ENCODE peak calls at places on chromosome 6, in five cellular contexts. D is ascending aorta, Q is transverse colon, F is psoas muscle, P is fibroblast of lung. C is an unnamed sample. For H3K4me1, the result is how much of the 10 kb centered on the place peaks cover.

GRCh38 chr6:125597411-125598253 is 151.8 kb upstream of the HEY2 start:
- DNase-seq in D (no peak), F (peak), P (no peak), Q (peak), C (peak)

GRCh38 chr6:38882157-38882556 is 166.4 kb upstream of the GLP1R start:
- DNase-seq in F (no peak), D (no peak), P (no peak), Q (no peak), C (no peak)

GRCh38 chr6:125810435-125810834 is 19.7 kb downstream of the NCOA7 start:
- DNase-seq in Q (no peak), P (no peak), D (no peak), F (no peak), C (no peak)

GRCh38 chr6:10759312-10759839 is 11.8 kb downstream of the TMEM14B start:
- DNase-seq in Q (no peak), D (no peak), F (no peak), P (peak), C (no peak)

GRCh38 chr6:138572200-138572875 is 73.0 kb upstream of the NHSL1 start:
- DNase-seq in Q (peak), D (no peak), P (peak), F (no peak), C (peak)

GRCh38 chr6:133339543-133340384 is 98.6 kb downstream of the EYA4 start:
- DNase-seq in P (no peak), F (no peak), D (no peak), Q (no peak), C (no peak)

GRCh38 chr6:63272397-63272796 is 47.4 kb downstream of the LGSN start:
- DNase-seq in Q (no peak), D (no peak), F (no peak), P (peak), C (no peak)

GRCh38 chr6:85450578-85450884 is 648 bp downstream of the NT5E start:
- DNase-seq in Q (no peak), F (no peak), D (no peak), P (peak), C (no peak)

GRCh38 chr6:75065524-75065923 is 140.3 kb downstream of the COL12A1 start:
- DNase-seq in F (no peak), D (no peak), P (peak), Q (no peak), C (no peak)

GRCh38 chr6:150883521-150883920 is 18.0 kb downstream of the MTHFD1L start:
- DNase-seq in P (no peak), D (no peak), F (no peak), Q (no peak), C (no peak)

GRCh38 chr6:71404145-71404966 is 115.7 kb downstream of the OGFRL1 start:
- DNase-seq in P (peak), Q (no peak), F (no peak), D (no peak), C (no peak)

GRCh38 chr6:33091957-33092356 is 16.2 kb downstream of the HLA-DPB1 start:
- DNase-seq in Q (peak), D (no peak), F (no peak), P (no peak), C (peak)

GRCh38 chr6:168537485-168537884 is 96.5 kb downstream of the SMOC2 start:
- DNase-seq in P (no peak), D (no peak), Q (no peak), F (no peak), C (no peak)

GRCh38 chr6:168542301-168542700 is 101.3 kb downstream of the SMOC2 start:
- DNase-seq in F (no peak), D (no peak), P (no peak), Q (no peak), C (peak)

GRCh38 chr6:168541307-168541706 is 100.3 kb downstream of the SMOC2 start:
- DNase-seq in D (no peak), Q (no peak), P (no peak), F (no peak), C (no peak)

GRCh38 chr6:168538892-168539811 is 98.2 kb downstream of the SMOC2 start:
- DNase-seq in P (no peak), Q (no peak), D (no peak), F (no peak), C (no peak)

GRCh38 chr6:168540713-168541291 is 99.8 kb downstream of the SMOC2 start:
- DNase-seq in F (no peak), Q (no peak), P (no peak), D (no peak), C (no peak)
- TF ChIP-seq CTCF in F (no peak), Q (no peak), P (no peak), D (no peak), C (no peak)

GRCh38 chr6:31680226-31680840 is 534 bp downstream of the LY6G5C start:
- DNase-seq in Q (no peak), F (no peak), D (no peak), P (no peak), C (no peak)

GRCh38 chr6:31676322-31676903 is 4.5 kb downstream of the LY6G5C start:
- DNase-seq in F (no peak), Q (no peak), P (no peak), D (no peak), C (no peak)

GRCh38 chr6:31677955-31678354 is 2.9 kb downstream of the LY6G5C start:
- DNase-seq in D (no peak), Q (no peak), P (no peak), F (no peak), C (no peak)

GRCh38 chr6:31680841-31681671 is at the start of gene LY6G5C:
- DNase-seq in F (peak), P (peak), D (peak), Q (peak), C (peak)

DNA sequence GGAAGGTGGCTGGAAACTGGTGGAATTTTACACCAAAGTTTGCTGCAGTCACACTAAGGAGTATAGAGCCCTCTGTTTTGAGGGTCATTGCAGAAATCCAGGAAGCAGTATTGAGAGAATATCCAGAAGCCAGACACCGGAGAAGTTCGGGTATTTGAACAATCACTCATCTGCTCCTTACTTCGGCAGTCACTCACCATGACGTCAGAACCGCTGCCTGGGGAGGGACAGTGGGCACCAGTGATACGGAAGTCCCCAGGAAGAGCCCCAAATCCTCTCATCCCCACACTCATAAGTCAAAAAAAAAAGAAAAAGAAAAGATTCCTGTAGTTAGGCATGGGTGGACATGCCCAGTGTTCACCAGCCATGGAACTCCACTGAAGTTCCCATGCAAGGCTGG is 4.0 kb downstream of the LY6G5C start:
- DNase-seq in Q (no peak), D (no peak), F (no peak), P (no peak), C (no peak)
- H3K4me1 ChIP-seq in Q (under half), D (under half), F (under half), P (under half), C (under half)

GRCh38 chr6:161104966-161105365 is 113.4 kb downstream of the MAP3K4 start:
- DNase-seq in D (no peak), P (peak), Q (no peak), F (no peak), C (no peak)

GRCh38 chr6:161105408-161105807 is 113.8 kb downstream of the MAP3K4 start:
- DNase-seq in P (no peak), F (no peak), Q (no peak), D (no peak), C (no peak)

GRCh38 chr6:161100072-161100471 is 108.5 kb downstream of the MAP3K4 start:
- DNase-seq in D (no peak), Q (no peak), F (no peak), P (no peak), C (no peak)

GRCh38 chr6:161103475-161103874 is 111.9 kb downstream of the MAP3K4 start:
- DNase-seq in Q (no peak), D (no peak), F (no peak), P (no peak), C (no peak)

GRCh38 chr6:161101517-161101916 is 109.9 kb downstream of the MAP3K4 start:
- DNase-seq in F (no peak), Q (no peak), P (peak), D (no peak), C (no peak)
- TF ChIP-seq CTCF in F (no peak), Q (no peak), P (peak), D (no peak), C (no peak)

GRCh38 chr6:158356586-158357546 is 44.6 kb downstream of the TULP4 start:
- DNase-seq in P (no peak), Q (no peak), D (no peak), F (no peak), C (no peak)

GRCh38 chr6:158358450-158359077 is 46.3 kb downstream of the TULP4 start:
- DNase-seq in Q (peak), D (no peak), P (no peak), F (no peak), C (no peak)

GRCh38 chr6:158354509-158354877 is 42.2 kb downstream of the TULP4 start:
- DNase-seq in Q (no peak), F (no peak), D (no peak), P (no peak), C (no peak)

GRCh38 chr6:158353851-158354508 is 41.7 kb downstream of the TULP4 start:
- DNase-seq in P (peak), D (no peak), Q (no peak), F (no peak), C (no peak)

DNA sequence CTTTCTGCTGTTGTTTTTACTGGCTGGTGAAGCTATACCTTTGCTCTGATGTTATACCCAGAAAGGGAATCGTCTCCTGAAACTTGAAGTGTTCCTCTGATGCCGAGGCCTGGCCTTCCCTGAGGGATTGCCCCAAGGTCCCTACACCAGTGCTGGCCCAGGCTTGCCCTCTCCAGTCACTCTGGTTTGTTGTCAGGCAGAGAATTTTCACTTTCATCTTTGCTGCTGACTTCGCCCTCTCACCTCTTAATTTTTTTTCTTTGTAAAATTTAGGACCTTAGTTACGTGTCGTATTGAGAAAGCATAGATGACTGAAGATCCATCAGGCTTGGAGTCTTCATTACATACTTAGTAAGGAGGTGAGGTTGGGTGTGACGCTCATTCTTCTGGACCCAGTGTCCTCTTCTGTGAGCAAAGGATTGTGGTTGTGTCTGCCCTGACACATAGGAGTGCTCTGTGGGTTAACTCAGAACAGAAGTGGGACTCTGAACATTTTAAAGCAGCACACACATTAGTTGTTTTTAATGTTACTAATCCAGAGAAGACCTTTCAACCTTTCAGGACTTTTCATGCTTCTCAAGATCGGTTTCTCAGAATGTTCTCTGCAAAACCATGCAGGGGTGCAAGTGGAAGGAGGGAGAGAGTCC is 45.4 kb downstream of the TULP4 start:
- DNase-seq in Q (no peak), P (no peak), D (no peak), F (no peak), C (no peak)
- H3K4me1 ChIP-seq in Q (under half), P (under half), D (under half), F (half or more), C (under half)

DNA sequence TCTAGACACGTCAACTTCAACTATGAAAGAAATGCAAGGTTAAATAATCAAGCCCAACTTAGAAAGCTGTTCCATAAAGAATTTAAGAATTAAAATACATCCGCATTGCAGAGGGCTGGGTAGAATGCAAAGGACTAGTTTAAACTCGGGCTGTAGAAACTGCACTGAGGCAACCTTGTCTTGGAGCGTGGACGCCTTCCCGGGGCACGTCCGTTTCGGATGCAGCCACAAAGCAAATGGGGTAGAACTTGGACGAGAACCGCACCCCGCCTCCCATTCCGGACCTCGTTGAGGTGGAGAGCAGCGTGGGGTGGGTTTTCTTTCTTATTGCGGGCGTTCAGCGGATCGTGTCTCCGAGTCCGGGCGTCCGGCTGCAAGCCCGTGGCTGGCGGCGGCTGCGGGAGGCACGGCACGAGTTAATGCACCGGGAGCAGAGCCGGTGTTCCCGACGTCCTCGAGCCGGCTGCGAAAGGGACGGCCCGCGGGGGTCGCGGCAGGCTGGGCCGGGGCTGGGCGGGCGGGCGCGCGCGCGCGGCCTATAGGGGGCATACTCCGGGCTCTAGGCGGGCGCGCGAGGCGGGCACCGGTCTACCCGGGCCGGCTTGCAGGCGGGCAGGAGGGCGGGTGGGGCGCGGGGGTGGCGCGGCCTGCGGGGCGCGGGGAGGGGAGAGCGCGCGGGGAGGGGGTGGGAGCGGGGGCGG is 2.0 kb downstream of the JARID2 start:
- DNase-seq in F (peak), D (no peak), P (peak), Q (peak), C (peak)
- TF ChIP-seq CTCF in F (peak), D (peak), P (no peak), Q (peak), C (peak)

DNA sequence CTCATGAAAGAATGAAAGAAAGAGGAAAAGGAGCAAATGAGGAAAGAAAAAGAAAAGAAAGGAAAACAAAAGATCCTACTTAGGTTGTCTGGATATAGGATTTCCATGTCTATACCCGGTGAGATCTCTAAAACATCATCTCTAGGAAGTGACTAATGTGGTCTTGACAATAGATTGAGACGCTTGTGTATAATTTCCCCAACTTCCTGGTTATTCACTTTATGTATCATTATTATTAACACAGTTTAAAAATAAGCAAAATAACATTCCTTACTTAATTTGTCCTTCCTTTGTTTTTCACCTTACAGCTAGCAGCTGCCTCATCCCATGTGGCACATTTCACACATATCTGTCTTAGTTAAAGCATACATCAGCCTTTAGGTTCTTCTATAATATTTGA is 27.0 kb downstream of the LAMA4 start:
- DNase-seq in P (no peak), Q (no peak), D (no peak), F (no peak), C (no peak)
- H3K4me1 ChIP-seq in P (under half), Q (under half), D (under half), F (under half), C (under half)

GRCh38 chr6:134435814-134436280 is 117.9 kb upstream of the SGK1 start:
- DNase-seq in D (no peak), Q (no peak), F (no peak), P (no peak), C (no peak)

GRCh38 chr6:134436281-134436815 is 118.4 kb upstream of the SGK1 start:
- DNase-seq in P (peak), F (no peak), Q (peak), D (peak), C (peak)

GRCh38 chr6:134436950-134437349 is 119.0 kb upstream of the SGK1 start:
- DNase-seq in P (peak), D (no peak), Q (no peak), F (no peak), C (no peak)

GRCh38 chr6:134438825-134439224 is 120.9 kb upstream of the SGK1 start:
- DNase-seq in P (no peak), Q (no peak), F (no peak), D (no peak), C (no peak)

DNA sequence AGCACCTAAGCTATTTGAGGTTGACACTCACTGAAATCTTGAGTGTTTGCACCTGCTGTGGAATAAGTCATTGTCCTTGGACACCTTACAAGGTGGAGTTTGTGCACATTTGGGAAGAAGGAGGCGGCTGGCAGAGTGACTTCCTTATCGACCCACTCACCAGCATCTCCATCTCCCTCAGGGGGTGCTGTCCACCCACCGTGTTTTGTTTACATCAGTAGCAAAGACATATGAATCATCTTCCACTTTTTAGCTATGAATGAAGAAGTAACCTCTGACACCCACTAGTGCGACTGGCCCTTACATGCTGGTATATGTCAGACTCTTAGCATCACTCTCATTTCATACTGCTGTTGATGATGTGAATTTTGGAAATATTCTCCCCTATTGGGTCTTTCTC is 119.5 kb upstream of the SGK1 start:
- DNase-seq in D (no peak), Q (peak), P (peak), F (no peak), C (peak)
- TF ChIP-seq CTCF in D (no peak), Q (no peak), P (no peak), F (no peak), C (peak)